ENCODE peak calls at places on chromosomes 7 and 10, in nine cellular contexts. O, I, W, K, V, Y, E, S and H are unnamed samples. For H3K4me1, the result is how much of the 10 kb centered on the place peaks cover.

GRCh38 chr10:119663866-119664698 is 12.9 kb downstream of the BAG3 start:
- DNase-seq in K (no peak), O (no peak), W (no peak), Y (no peak), E (no peak), S (no peak), V (no peak), I (no peak), H (no peak)

GRCh38 chr7:41501016-41501415 is 201.9 kb downstream of the INHBA start:
- DNase-seq in O (no peak), I (no peak), Y (no peak), W (no peak), K (no peak), S (no peak), V (no peak), E (no peak), H (no peak)

GRCh38 chr10:58217612-58218011 is 50.1 kb downstream of the IPMK start:
- DNase-seq in Y (no peak), O (no peak), S (no peak), V (no peak), K (no peak), I (no peak), E (no peak), W (no peak), H (no peak)

GRCh38 chr7:36765605-36766004 is 41.3 kb upstream of the AOAH start:
- DNase-seq in K (no peak), I (no peak), W (peak), Y (no peak), O (no peak), V (no peak), S (no peak), E (no peak), H (no peak)

GRCh38 chr7:110386914-110387313 is 704.0 kb upstream of the LRRN3 start:
- DNase-seq in E (no peak), I (no peak), Y (peak), V (peak), S (no peak), K (no peak), W (peak), O (no peak), H (no peak)

GRCh38 chr10:63767512-63767911 is 246.3 kb downstream of the REEP3 start:
- DNase-seq in W (peak), I (no peak), Y (peak), S (no peak), V (no peak), K (no peak), O (no peak), E (no peak), H (no peak)

GRCh38 chr10:3666525-3667302 is 118.3 kb downstream of the KLF6 start:
- DNase-seq in Y (no peak), E (no peak), S (peak), K (peak), O (peak), W (no peak), I (no peak), V (no peak), H (no peak)

GRCh38 chr10:126243976-126244375 is 144.3 kb downstream of the ADAM12 start:
- DNase-seq in S (no peak), K (no peak), Y (no peak), V (no peak), I (no peak), W (no peak), O (no peak), E (no peak), H (no peak)

GRCh38 chr10:25758041-25758457 is 176.0 kb upstream of the MYO3A start:
- DNase-seq in W (peak), K (peak), O (no peak), S (no peak), I (no peak), V (peak), E (peak), Y (peak), H (no peak)

GRCh38 chr10:31171402-31172120 is 139.9 kb upstream of the ZNF438 start:
- DNase-seq in I (no peak), V (no peak), S (no peak), W (no peak), E (no peak), Y (no peak), K (no peak), O (no peak), H (no peak)

GRCh38 chr7:121139427-121139826 is 150.9 kb downstream of the CPED1 start:
- DNase-seq in K (no peak), I (no peak), V (no peak), W (no peak), Y (no peak), S (no peak), O (no peak), E (no peak), H (no peak)

GRCh38 chr10:84541289-84541637 is 212.9 kb downstream of the CCSER2 start:
- DNase-seq in K (no peak), I (no peak), Y (no peak), S (no peak), E (no peak), W (peak), V (no peak), O (no peak), H (no peak)

GRCh38 chr10:14185501-14186045 is 145.2 kb downstream of the FRMD4A start:
- DNase-seq in I (no peak), W (peak), K (no peak), Y (peak), V (peak), E (no peak), S (no peak), O (no peak), H (no peak)

GRCh38 chr7:51270965-51271364 is 45.6 kb downstream of the COBL start:
- DNase-seq in E (peak), Y (no peak), W (no peak), S (no peak), I (no peak), V (no peak), O (no peak), K (no peak), H (no peak)

GRCh38 chr10:14889318-14889717 is 10.7 kb downstream of the SUV39H2 start:
- DNase-seq in W (peak), O (no peak), S (no peak), I (no peak), E (no peak), V (no peak), Y (no peak), K (no peak), H (no peak)

GRCh38 chr7:35508623-35509400 is 186.1 kb downstream of the HERPUD2 start:
- DNase-seq in E (no peak), O (no peak), K (no peak), V (no peak), I (no peak), W (peak), Y (no peak), S (no peak), H (no peak)

GRCh38 chr7:36916116-36916515 is 191.8 kb upstream of the AOAH start:
- DNase-seq in E (no peak), Y (no peak), S (no peak), I (no peak), V (no peak), K (no peak), W (no peak), O (no peak), H (no peak)

GRCh38 chr10:18136056-18136916 is 3.9 kb upstream of the CACNB2 start:
- DNase-seq in S (no peak), Y (no peak), I (no peak), O (no peak), W (no peak), E (no peak), V (no peak), K (no peak), H (no peak)

GRCh38 chr7:139914861-139915300 is 85.8 kb downstream of the TBXAS1 start:
- DNase-seq in W (no peak), E (no peak), S (no peak), K (no peak), V (no peak), I (no peak), O (no peak), Y (no peak), H (no peak)

GRCh38 chr10:114252097-114252496 is 13.0 kb downstream of the VWA2 start:
- DNase-seq in V (no peak), Y (no peak), I (no peak), S (no peak), W (no peak), O (no peak), E (no peak), K (no peak), H (no peak)

DNA sequence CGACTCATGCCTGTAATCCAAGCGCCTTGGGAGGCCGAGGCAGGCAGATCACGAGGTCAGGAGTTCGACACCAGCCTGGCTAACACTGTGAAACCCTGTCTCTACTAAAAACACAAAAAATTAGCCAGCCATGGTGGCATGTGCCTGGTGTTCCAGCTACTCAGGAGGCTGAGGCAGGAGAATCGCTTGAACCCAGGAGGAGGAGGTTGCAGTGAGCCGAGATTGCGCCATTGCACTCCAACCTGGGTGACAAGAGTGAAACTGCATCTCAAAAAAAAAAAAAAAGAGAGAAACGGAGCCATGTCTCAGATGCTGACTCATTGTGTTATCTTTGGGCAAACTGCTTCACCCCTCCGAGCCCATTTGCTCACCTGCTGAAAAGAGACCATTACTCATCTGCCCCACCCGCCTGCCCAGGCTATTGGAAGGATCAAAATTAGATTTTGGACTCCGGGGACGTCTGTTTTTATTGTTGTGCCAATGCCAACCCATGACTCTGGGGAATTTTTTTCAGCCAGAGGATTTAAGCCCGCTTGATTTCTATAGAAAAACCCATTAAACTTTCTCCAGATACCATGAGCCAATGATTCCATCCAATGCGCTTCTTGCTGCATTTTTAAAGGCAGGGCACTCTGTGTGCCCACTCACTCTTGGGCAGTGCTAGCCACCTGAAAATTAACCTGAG is 16.5 kb upstream of the KPNA7 start:
- DNase-seq in I (peak), E (no peak), K (peak), V (no peak), S (peak), W (peak), O (no peak), Y (no peak), H (no peak)
- H3K27ac ChIP-seq in I (peak), E (no peak), K (no peak), V (no peak), S (peak), W (peak), O (no peak), Y (no peak), H (no peak)

GRCh38 chr10:103853428-103854264 is 1.7 kb downstream of the SH3PXD2A start:
- DNase-seq in W (no peak), S (no peak), Y (no peak), I (peak), K (no peak), E (no peak), O (no peak), V (no peak), H (no peak)

GRCh38 chr10:103852189-103852711 is 3.1 kb downstream of the SH3PXD2A start:
- DNase-seq in O (no peak), V (no peak), S (no peak), I (peak), Y (no peak), W (no peak), K (no peak), E (no peak), H (peak)

GRCh38 chr10:103854265-103854686 is 1.1 kb downstream of the SH3PXD2A start:
- DNase-seq in E (no peak), I (peak), O (no peak), K (no peak), V (peak), S (no peak), W (peak), Y (peak), H (no peak)

GRCh38 chr10:103851261-103851660 is 4.1 kb downstream of the SH3PXD2A start:
- DNase-seq in O (no peak), V (no peak), E (no peak), S (no peak), Y (no peak), W (no peak), K (no peak), I (peak), H (no peak)

DNA sequence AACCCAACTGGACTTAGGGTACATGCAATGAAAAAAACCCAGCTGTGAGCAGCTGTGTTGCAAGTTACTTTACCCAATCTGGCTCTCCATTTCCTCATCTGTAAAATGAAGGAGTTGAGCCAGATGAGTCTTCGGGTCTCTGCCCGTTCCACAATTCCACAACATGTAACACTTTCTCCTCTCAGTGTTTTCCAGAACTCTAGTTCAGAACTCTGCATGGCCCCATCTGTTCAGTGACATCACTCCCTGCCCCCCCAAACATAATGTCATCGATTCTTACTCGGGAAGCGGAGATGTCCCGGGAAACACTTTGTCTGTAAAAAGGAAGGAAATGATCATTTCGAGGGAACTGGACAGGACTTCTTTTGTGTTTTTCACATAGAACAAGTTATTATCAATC is 2.5 kb downstream of the SH3PXD2A start:
- DNase-seq in I (peak), K (no peak), O (no peak), S (no peak), V (no peak), W (no peak), E (no peak), Y (no peak), H (no peak)
- H3K4me3 ChIP-seq in I (no peak), K (no peak), O (no peak), S (no peak), V (peak), W (no peak), E (peak), Y (no peak), H (no peak)

GRCh38 chr7:2555121-2556052 is at the start of gene BRAT1:
- DNase-seq in S (peak), W (peak), V (peak), Y (peak), I (peak), E (peak), O (peak), K (peak), H (peak)
- H3K4me1 ChIP-seq in S (under half), W (under half), V (under half), Y (under half), I (under half), E (half or more), O (under half), K (under half), H (under half)

GRCh38 chr7:2402687-2403013 is 761 bp upstream of the CHST12 start:
- DNase-seq in K (no peak), O (no peak), W (no peak), S (no peak), I (no peak), Y (no peak), E (no peak), V (no peak), H (no peak)
- H3K27ac ChIP-seq in K (no peak), O (peak), W (peak), S (peak), I (peak), Y (no peak), E (peak), V (peak), H (peak)

DNA sequence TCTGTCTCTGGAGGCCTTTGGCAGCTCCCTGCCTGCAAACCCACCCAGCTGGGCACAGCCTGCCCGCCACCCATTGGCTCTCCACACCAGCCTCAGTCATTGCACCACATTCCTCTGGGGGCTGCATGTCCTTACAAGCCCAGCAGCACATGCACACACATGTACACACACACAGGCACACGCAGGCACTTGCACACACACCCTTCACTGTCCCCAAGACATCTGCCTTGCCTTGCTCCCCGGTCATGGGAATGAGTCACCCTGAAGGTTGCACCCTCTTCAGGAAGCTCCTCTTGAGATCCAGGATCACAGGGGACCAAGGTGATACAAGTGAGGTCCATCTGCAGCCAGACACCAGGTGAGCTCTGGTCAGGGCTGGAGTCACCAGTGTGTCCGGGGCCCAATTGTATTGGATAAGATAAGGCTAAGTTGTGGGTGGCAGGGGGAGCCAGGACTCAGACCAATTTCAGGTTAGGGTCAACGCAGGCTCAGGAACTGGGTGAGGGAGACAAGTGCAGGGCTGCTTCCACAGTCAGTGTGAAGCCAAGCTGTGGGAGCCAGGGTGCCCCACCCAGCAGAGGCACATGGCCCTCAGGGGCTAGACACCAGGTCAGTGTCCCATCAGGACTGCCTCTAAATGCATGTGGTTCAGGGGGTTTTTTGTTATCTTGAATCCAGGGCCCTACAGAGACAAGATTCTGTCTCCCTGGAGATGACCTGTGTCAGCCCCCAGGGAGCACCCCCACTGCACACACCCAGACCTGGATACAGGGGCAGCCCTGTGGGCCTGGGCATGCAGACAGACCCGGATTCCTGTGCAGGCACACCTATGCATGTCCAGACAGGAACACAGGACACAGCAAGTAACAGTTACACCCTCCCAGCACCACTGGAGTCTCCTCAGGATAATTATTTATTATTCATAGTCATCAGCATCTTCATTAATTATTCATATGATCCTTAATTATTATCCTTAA is 33.8 kb downstream of the KCNH2 start:
- DNase-seq in O (no peak), I (peak), W (no peak), Y (no peak), S (no peak), E (no peak), K (no peak), V (no peak), H (no peak)
- H3K4me3 ChIP-seq in O (no peak), I (no peak), W (no peak), Y (no peak), S (no peak), E (no peak), K (no peak), V (no peak), H (no peak)

GRCh38 chr10:80471715-80472233 is 17.7 kb downstream of the TSPAN14 start:
- DNase-seq in Y (no peak), W (no peak), E (no peak), I (peak), V (no peak), K (no peak), S (no peak), O (peak), H (no peak)
- H3K4me1 ChIP-seq in Y (under half), W (half or more), E (half or more), I (under half), V (under half), K (under half), S (under half), O (half or more), H (under half)

GRCh38 chr7:105030447-105030846 is 16.4 kb downstream of the KMT2E start:
- DNase-seq in K (no peak), S (no peak), Y (no peak), V (no peak), O (no peak), I (no peak), W (no peak), E (no peak), H (no peak)

GRCh38 chr7:105032553-105033214 is 18.7 kb downstream of the KMT2E start:
- DNase-seq in Y (no peak), S (no peak), I (no peak), E (no peak), W (no peak), V (no peak), O (no peak), K (no peak), H (no peak)

GRCh38 chr7:105036217-105037168 is 22.5 kb downstream of the KMT2E start:
- DNase-seq in Y (no peak), S (no peak), K (no peak), E (no peak), I (no peak), V (no peak), W (no peak), O (no peak), H (no peak)

GRCh38 chr7:105037319-105037718 is 23.3 kb downstream of the KMT2E start:
- DNase-seq in W (no peak), V (no peak), O (no peak), S (no peak), Y (no peak), E (no peak), K (no peak), I (no peak), H (no peak)

DNA sequence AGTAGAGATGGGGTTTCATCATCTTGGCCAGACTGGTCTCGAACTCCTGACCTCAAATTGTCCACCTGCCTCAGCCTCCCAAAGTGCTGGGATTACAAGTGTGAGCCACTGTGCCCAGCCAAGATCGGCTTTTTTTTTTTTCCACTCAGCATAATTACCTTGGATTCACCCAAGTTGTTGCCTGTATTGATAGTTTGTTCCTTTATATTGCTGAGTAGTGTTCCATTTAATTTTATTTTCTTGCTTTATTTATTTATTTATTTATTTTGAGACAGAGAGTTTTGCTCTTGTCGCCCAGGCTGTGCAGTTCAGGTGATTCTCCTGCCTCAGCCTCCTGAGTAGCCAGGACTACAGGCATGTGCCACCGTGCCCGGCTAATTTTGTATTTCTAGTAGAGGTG is 21.3 kb downstream of the KMT2E start:
- DNase-seq in V (no peak), I (no peak), E (no peak), Y (no peak), O (no peak), S (no peak), K (no peak), W (no peak), H (no peak)
- H3K27ac ChIP-seq in V (no peak), I (no peak), E (no peak), Y (no peak), O (no peak), S (no peak), K (no peak), W (no peak), H (no peak)

GRCh38 chr10:132890301-132890700 is 52.1 kb downstream of the CFAP46 start:
- DNase-seq in K (no peak), E (no peak), V (no peak), W (no peak), I (peak), O (peak), Y (no peak), S (no peak), H (peak)
- H3K4me3 ChIP-seq in K (no peak), E (no peak), V (no peak), W (no peak), I (no peak), O (no peak), Y (no peak), S (no peak), H (no peak)

GRCh38 chr7:25854608-25855497 is 297.1 kb upstream of the NFE2L3 start:
- DNase-seq in W (peak), I (peak), S (no peak), Y (peak), V (peak), K (peak), E (no peak), O (no peak), H (peak)
- H3K4me1 ChIP-seq in W (under half), I (under half), S (under half), Y (under half), V (under half), K (under half), E (half or more), O (under half), H (under half)